ENCODE peak calls at places on chromosomes 13 and 19, in ten cellular contexts. K is suprapubic skin, U is upper lobe of left lung, N is breast epithelium, P is HL-60, F is K562, C is H1, J is stomach, S is GM12878, V is sigmoid colon. I is an unnamed sample.

GRCh38 chr19:41700381-41701195 is 7.8 kb upstream of the CEACAM5 start:
- DNase-seq in K (peak), U (no peak), N (no peak), P (no peak), F (no peak), C (no peak), J (peak), S (no peak), V (peak), I (peak)

GRCh38 chr13:52737900-52738299 is 1.7 kb downstream of the CNMD start:
- DNase-seq in K (no peak), U (no peak), N (no peak), P (no peak), F (no peak), C (no peak), J (no peak), S (no peak), V (no peak), I (no peak)

GRCh38 chr19:28400953-28401671 is 811.8 kb downstream of the UQCRFS1 start:
- DNase-seq in K (no peak), U (no peak), N (no peak), P (no peak), F (no peak), C (no peak), J (no peak), S (no peak), V (no peak), I (no peak)

GRCh38 chr13:44307255-44307654 is 66.4 kb upstream of the SERP2 start:
- DNase-seq in K (no peak), U (no peak), N (no peak), P (no peak), F (no peak), C (no peak), J (no peak), S (no peak), V (no peak), I (no peak)

GRCh38 chr19:10762656-10763055 is 44.8 kb downstream of the DNM2 start:
- DNase-seq in K (no peak), U (no peak), N (no peak), P (no peak), F (no peak), C (no peak), J (no peak), S (no peak), V (no peak), I (no peak)

GRCh38 chr19:4304509-4305252 is at the start of gene FSD1:
- DNase-seq in K (no peak), U (no peak), N (no peak), P (no peak), F (peak), C (peak), J (no peak), S (no peak), V (no peak), I (no peak)

GRCh38 chr19:45078390-45079062 is 534 bp upstream of the GEMIN7 start:
- DNase-seq in K (no peak), U (no peak), N (no peak), P (no peak), F (no peak), C (no peak), J (no peak), S (no peak), V (no peak), I (no peak)

GRCh38 chr19:1904385-1905070 is 671 bp upstream of the ADAT3 start:
- DNase-seq in K (no peak), U (peak), N (peak), P (peak), F (peak), C (peak), J (peak), S (peak), V (no peak), I (peak)

GRCh38 chr19:2014731-2015610 is 543 bp downstream of the BTBD2 start:
- DNase-seq in K (no peak), U (no peak), N (no peak), P (no peak), F (peak), C (no peak), J (no peak), S (no peak), V (peak), I (no peak)

GRCh38 chr19:13613447-13613846 is 107.2 kb upstream of the CACNA1A start:
- DNase-seq in K (no peak), U (no peak), N (no peak), P (no peak), F (no peak), C (no peak), J (no peak), S (no peak), V (no peak), I (no peak)

GRCh38 chr19:34505321-34506025 is 23.9 kb downstream of the WTIP start:
- DNase-seq in K (peak), U (no peak), N (no peak), P (no peak), F (no peak), C (no peak), J (no peak), S (no peak), V (peak), I (peak)

GRCh38 chr19:48329167-48329891 is 4.0 kb downstream of the EMP3 start:
- DNase-seq in K (no peak), U (peak), N (no peak), P (peak), F (peak), C (no peak), J (no peak), S (peak), V (no peak), I (no peak)

GRCh38 chr13:40517486-40518311 is 148.7 kb downstream of the FOXO1 start:
- DNase-seq in K (no peak), U (no peak), N (no peak), P (no peak), F (no peak), C (no peak), J (no peak), S (peak), V (no peak), I (no peak)

GRCh38 chr13:74036373-74036772 is 97.8 kb downstream of the KLF12 start:
- DNase-seq in K (no peak), U (no peak), N (peak), P (no peak), F (no peak), C (peak), J (no peak), S (no peak), V (no peak), I (no peak)

GRCh38 chr19:41755328-41755913 is at the start of gene CEACAM6:
- DNase-seq in K (no peak), U (peak), N (no peak), P (peak), F (no peak), C (no peak), J (no peak), S (no peak), V (no peak), I (no peak)

GRCh38 chr19:39736088-39736487 is 1.7 kb downstream of the CLC start:
- DNase-seq in K (no peak), U (no peak), N (no peak), P (no peak), F (no peak), C (no peak), J (no peak), S (no peak), V (no peak), I (no peak)

GRCh38 chr13:113545455-113545930 is 39.1 kb upstream of the TFDP1 start:
- DNase-seq in K (peak), U (no peak), N (peak), P (no peak), F (no peak), C (no peak), J (no peak), S (no peak), V (no peak), I (no peak)

GRCh38 chr13:90105276-90105675 is 1242.2 kb upstream of the MIR17HG start:
- DNase-seq in K (no peak), U (no peak), N (no peak), P (no peak), F (no peak), C (no peak), J (no peak), S (no peak), V (no peak), I (no peak)

GRCh38 chr13:27578121-27579030 is 42.0 kb downstream of the LNX2 start:
- DNase-seq in K (no peak), U (no peak), N (no peak), P (no peak), F (no peak), C (no peak), J (no peak), S (no peak), V (no peak), I (no peak)

GRCh38 chr19:56162258-56162657 is 13.6 kb upstream of the GALP start:
- DNase-seq in K (no peak), U (no peak), N (no peak), P (peak), F (peak), C (no peak), J (no peak), S (no peak), V (no peak), I (no peak)

GRCh38 chr19:580274-580835 is 8.0 kb downstream of the BSG start:
- DNase-seq in K (no peak), U (no peak), N (no peak), P (no peak), F (no peak), C (no peak), J (no peak), S (no peak), V (no peak), I (no peak)

GRCh38 chr19:37981785-37982475 is 74.9 kb downstream of the SIPA1L3 start:
- DNase-seq in K (no peak), U (no peak), N (no peak), P (no peak), F (no peak), C (no peak), J (peak), S (no peak), V (no peak), I (no peak)

GRCh38 chr19:32041681-32042292 is 303.6 kb upstream of the ZNF507 start:
- DNase-seq in K (no peak), U (peak), N (no peak), P (peak), F (peak), C (no peak), J (no peak), S (no peak), V (no peak), I (no peak)

DNA sequence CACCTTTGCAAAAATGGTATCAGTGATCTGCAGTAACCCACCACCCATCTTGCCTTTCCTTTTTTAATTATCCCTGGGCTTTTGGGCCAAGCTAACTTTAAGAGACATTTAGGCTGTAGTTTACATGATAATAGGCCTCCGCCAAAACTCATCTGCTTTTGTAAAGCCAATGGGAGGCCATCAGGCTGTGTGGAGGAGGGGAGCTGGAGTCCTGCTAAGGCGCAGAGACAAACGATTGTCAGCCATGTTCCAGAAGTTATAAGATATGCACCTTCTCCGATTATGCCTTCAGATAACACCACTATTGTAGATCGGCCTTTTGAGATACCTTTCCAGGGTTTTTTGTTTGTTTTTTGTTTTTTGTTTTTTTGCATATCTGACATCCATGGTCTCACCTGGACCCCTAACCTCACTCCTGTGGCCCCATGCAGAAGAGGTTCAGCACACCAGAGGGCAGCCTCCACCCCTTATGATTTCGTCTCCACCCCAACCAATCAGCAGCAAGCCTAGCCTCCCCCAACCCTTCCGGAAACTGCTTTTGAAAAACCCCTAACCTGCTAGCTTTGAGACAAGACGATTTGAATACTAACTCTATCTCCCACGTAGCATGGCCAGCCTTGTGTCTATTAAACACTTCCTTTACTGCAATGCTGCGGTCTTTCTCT is 113.9 kb upstream of the UBL3 start:
- DNase-seq in K (no peak), U (no peak), N (no peak), P (no peak), F (peak), C (peak), J (no peak), S (no peak), V (no peak), I (no peak)
- H3K4me3 ChIP-seq in K (no peak), U (no peak), N (no peak), P (no peak), F (no peak), C (no peak), J (no peak), S (no peak), V (no peak), I (no peak)

DNA sequence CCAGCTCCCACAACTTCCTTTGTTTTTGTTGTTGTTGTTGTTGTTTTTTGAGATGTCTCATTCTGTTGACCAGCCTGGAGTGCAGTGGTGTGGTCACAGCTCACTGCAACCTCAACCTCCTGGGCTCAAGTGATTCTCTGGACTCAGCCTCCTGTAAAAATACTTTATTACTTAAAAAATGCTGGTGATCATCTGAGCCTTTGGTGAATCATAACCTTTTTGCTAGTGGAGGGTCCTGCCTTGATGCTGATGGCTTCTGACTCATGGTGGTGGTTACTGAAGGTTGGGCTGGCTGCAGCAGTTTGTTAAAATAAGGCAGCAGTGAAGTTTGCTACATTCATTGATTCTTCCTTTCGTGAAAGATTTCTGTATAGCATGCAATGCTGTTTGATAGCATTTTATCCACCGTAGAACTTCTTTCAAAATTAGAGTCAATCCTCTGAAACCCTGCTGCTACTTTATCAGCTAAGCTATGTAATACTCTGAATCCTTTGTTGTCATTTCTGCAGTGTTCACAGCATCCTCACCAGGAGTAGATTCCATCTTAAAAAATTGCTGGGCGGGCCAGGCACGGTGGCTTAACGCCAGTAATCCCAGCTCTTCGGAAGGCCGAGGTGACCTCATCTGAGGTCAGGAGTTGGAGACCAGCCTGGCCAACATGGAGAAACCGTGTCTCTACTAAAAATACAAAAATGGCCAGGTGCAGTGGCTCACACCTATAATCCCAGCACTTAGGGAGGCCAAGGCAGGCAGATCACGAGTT is 18.0 kb downstream of the ARHGAP35 start:
- DNase-seq in K (no peak), U (no peak), N (no peak), P (no peak), F (no peak), C (no peak), J (no peak), S (no peak), V (no peak), I (no peak)
- H3K27ac ChIP-seq in K (no peak), U (no peak), N (no peak), P (no peak), F (no peak), C (no peak), J (no peak), S (no peak), V (no peak), I (no peak)

GRCh38 chr19:7862413-7862951 is 11.7 kb downstream of the PRR36 start:
- DNase-seq in K (no peak), U (peak), N (peak), P (peak), F (peak), C (peak), J (peak), S (no peak), V (no peak), I (no peak)

GRCh38 chr19:7861619-7862412 is 12.4 kb downstream of the PRR36 start:
- DNase-seq in K (no peak), U (no peak), N (no peak), P (no peak), F (no peak), C (no peak), J (no peak), S (no peak), V (no peak), I (no peak)

GRCh38 chr19:7863971-7864718 is 10.0 kb downstream of the PRR36 start:
- DNase-seq in K (no peak), U (no peak), N (no peak), P (no peak), F (no peak), C (no peak), J (no peak), S (no peak), V (no peak), I (no peak)

GRCh38 chr19:7864719-7865074 is 9.5 kb downstream of the PRR36 start:
- DNase-seq in K (no peak), U (no peak), N (no peak), P (no peak), F (no peak), C (no peak), J (no peak), S (no peak), V (no peak), I (no peak)

DNA sequence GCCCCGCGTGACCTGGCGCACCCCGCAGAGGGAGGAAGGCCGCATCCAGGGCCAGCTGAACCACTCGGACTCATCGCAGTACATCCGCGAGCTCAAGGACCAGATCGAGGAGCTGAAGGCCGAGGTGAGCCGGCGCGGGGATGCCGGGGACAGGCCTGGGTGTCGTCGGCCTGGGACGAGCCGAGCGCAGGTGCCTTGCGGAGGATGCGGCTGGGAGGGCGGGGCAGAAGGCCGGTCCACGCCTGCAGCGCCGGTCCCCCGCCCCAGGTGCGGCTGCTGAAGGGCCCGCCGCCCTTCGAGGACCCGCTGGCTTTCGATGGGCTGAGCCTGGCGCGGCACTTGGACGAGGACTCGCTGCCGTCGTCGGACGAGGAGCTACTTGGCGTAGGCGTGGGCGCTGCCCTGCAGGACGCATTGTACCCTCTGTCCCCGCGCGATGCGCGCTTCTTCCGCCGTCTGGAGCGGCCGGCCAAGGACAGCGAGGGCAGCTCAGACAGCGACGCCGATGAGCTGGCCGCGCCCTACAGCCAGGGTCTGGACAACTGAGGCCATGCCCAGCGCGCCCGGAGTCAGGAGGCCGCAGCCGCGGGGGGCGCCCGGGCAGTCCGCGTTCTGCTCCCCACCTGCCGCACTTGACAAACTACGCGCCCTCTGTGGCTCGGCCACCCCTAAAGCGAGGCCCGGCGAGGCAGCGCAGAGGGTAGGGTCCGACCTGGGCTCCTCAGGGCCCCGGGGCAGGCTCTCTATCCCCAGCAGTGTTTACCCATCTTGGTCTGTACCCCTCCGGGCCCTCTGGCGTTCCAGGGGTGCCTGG is 10.8 kb downstream of the PRR36 start:
- DNase-seq in K (no peak), U (no peak), N (no peak), P (no peak), F (peak), C (no peak), J (no peak), S (no peak), V (no peak), I (no peak)
- TF ChIP-seq POLR2AphosphoS5 in K (no peak), U (no peak), N (no peak), P (no peak), F (no peak), C (no peak), J (no peak), S (no peak), V (no peak), I (no peak)

DNA sequence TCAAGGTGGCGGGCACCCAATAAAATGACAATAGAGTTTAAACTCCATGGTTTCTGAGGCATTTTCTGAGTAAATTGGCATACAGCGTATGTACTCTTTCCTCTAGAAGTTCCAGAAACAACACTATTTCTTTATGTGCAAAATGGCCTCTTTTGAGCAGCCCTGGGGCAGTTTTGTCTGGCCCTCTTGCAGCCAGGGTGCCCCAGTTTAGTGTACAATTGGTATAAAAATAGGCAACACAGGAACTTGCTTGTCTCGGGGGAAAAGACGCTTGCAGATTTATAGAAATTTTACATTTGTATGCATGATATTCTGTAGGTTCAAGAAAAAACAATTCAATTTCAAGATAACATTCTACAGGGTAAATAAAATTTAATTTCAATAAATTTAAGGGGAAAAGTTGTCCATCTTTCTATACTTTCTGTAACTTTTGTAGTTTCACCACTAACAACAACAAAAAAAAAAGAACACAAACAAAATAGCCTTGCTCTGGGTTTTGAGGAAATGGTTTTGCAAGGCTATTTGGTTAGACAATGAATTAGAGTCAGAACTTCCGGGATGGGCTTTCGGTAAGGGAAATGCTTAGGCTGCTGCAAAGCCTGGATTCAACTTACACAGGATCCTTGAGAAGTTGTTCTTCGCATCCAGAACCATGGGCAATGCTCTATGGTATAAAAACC is 45.3 kb downstream of the LRCH1 start:
- DNase-seq in K (no peak), U (no peak), N (no peak), P (peak), F (no peak), C (no peak), J (no peak), S (no peak), V (no peak), I (no peak)
- H3K4me3 ChIP-seq in K (no peak), U (no peak), N (no peak), P (no peak), F (no peak), C (no peak), J (no peak), S (peak), V (no peak), I (no peak)

GRCh38 chr19:43725468-43725867 is 9.6 kb downstream of the IRGC start:
- DNase-seq in K (no peak), U (no peak), N (no peak), P (peak), F (no peak), C (no peak), J (no peak), S (peak), V (no peak), I (no peak)
- H3K27ac ChIP-seq in K (no peak), U (no peak), N (no peak), P (peak), F (no peak), C (no peak), J (no peak), S (peak), V (no peak), I (no peak)

GRCh38 chr13:59332966-59333365 is 830.8 kb downstream of the DIAPH3 start:
- DNase-seq in K (no peak), U (no peak), N (no peak), P (no peak), F (no peak), C (no peak), J (no peak), S (no peak), V (no peak), I (no peak)
- TF ChIP-seq POLR2AphosphoS5 in K (no peak), U (peak), N (no peak), P (no peak), F (no peak), C (no peak), J (no peak), S (no peak), V (no peak), I (no peak)